ENCODE peak calls at places on chromosome 19, in four cellular contexts. M is HepG2, F is K562, V is HCT116. H is an unnamed sample.

GRCh38 chr19:38209671-38210457 is 14.2 kb downstream of the DPF1 start:
- DNase-seq in M (no peak), F (no peak), V (no peak), H (no peak)

GRCh38 chr19:44814517-44814916 is 5.6 kb downstream of the BCAM start:
- DNase-seq in M (no peak), F (no peak), V (no peak), H (no peak)

GRCh38 chr19:33644284-33644836 is 22.6 kb downstream of the CHST8 start:
- DNase-seq in M (no peak), F (no peak), V (no peak), H (no peak)

GRCh38 chr19:6528544-6529121 is 2.2 kb upstream of the TNFSF9 start:
- DNase-seq in M (peak; percentile 60), F (peak; percentile 74), V (no peak), H (no peak)

GRCh38 chr19:48271531-48272151 is 1.8 kb downstream of the ZNF114 start:
- DNase-seq in M (peak; percentile 67), F (no peak), V (no peak), H (no peak)

GRCh38 chr19:49475995-49476880 is 2.2 kb downstream of the FLT3LG start:
- DNase-seq in M (no peak), F (peak; percentile 76), V (no peak), H (no peak)

GRCh38 chr19:17681505-17682125 is 6.5 kb downstream of the UNC13A start:
- DNase-seq in M (no peak), F (peak; percentile 87), V (no peak), H (no peak)

GRCh38 chr19:16015805-16016173 is 60.5 kb upstream of the TPM4 start:
- DNase-seq in M (no peak), F (no peak), V (no peak), H (no peak)

GRCh38 chr19:31415322-31415721 is 66.1 kb upstream of the TSHZ3 start:
- DNase-seq in M (no peak), F (no peak), V (no peak), H (no peak)

GRCh38 chr19:24159707-24160106 is 72.7 kb downstream of the ZNF254 start:
- DNase-seq in M (peak; percentile 29), F (peak; percentile 11), V (no peak), H (no peak)

GRCh38 chr19:30547192-30547591 is 175.0 kb downstream of the ZNF536 start:
- DNase-seq in M (no peak), F (no peak), V (no peak), H (no peak)

GRCh38 chr19:48196933-48197665 is 26.6 kb downstream of the ZSWIM9 start:
- DNase-seq in M (no peak), F (no peak), V (no peak), H (no peak)

GRCh38 chr19:10074153-10074552 is 12.0 kb upstream of the SHFL start:
- DNase-seq in M (peak; percentile 60), F (peak; percentile 79), V (peak; percentile 40), H (no peak)

GRCh38 chr19:37506387-37507166 is at the start of gene ZNF793:
- DNase-seq in M (no peak), F (no peak), V (no peak), H (peak; percentile 82)

GRCh38 chr19:43620061-43621001 is 902 bp upstream of the ZNF428 start:
- DNase-seq in M (no peak), F (peak; percentile 72), V (no peak), H (no peak)

GRCh38 chr19:55058781-55059610 is 4.0 kb downstream of the RDH13 start:
- DNase-seq in M (no peak), F (peak; percentile 33), V (no peak), H (no peak)

GRCh38 chr19:5547881-5548280 is 19.9 kb downstream of the TINCR start:
- DNase-seq in M (peak; percentile 38), F (peak; percentile 55), V (no peak), H (no peak)

DNA sequence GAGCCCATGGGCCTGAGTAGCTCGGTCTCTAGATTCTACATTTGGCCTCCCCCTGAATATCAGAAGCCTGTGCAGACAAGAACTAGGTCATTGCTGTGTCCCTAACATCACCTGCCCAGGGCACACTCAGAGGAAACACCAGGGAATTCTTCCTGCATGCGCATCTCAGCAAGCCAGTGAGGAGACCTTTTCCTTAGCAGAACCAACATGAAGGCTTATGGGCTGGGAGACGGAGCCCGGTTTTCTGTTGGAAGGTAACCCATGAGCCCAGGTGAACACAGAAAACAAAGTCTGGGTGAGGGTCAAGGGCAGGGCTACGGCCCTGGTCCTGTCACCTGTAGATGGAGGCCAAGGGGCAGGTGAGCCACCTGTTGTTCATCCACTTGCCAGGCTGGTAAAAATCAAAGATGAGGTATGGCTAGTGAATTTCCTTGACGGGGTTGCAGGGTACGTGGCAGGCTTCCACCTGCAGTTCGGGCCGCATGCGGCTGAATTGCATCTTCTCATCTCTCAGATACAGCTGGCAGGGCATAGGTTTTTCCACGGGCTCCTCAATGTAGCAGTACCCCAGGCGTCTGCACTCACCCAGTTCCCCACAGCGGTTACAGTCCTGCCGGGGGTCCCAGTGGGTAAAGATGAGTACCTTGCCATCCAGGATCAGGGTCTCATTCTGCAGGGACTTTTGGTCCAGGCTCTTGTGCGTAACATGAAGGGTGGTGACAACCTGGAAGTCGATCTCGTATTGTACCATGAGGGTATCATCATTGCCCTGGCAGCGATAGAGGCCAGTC is 3.6 kb upstream of the FAM187B start:
- DNase-seq in M (no peak), F (no peak), V (no peak), H (no peak)
- TF ChIP-seq TCF7L2 in M (no peak), F (no peak), V (no peak), H (no peak)

GRCh38 chr19:39359026-39359425 is 16.8 kb downstream of the SAMD4B start:
- DNase-seq in M (no peak), F (no peak), V (no peak), H (no peak)

GRCh38 chr19:39360599-39360998 is 18.4 kb downstream of the SAMD4B start:
- DNase-seq in M (no peak), F (no peak), V (no peak), H (no peak)

GRCh38 chr19:39365531-39365930 is 23.3 kb downstream of the SAMD4B start:
- DNase-seq in M (no peak), F (no peak), V (no peak), H (no peak)

GRCh38 chr19:39363909-39364457 is 21.8 kb downstream of the SAMD4B start:
- DNase-seq in M (no peak), F (no peak), V (no peak), H (no peak)

DNA sequence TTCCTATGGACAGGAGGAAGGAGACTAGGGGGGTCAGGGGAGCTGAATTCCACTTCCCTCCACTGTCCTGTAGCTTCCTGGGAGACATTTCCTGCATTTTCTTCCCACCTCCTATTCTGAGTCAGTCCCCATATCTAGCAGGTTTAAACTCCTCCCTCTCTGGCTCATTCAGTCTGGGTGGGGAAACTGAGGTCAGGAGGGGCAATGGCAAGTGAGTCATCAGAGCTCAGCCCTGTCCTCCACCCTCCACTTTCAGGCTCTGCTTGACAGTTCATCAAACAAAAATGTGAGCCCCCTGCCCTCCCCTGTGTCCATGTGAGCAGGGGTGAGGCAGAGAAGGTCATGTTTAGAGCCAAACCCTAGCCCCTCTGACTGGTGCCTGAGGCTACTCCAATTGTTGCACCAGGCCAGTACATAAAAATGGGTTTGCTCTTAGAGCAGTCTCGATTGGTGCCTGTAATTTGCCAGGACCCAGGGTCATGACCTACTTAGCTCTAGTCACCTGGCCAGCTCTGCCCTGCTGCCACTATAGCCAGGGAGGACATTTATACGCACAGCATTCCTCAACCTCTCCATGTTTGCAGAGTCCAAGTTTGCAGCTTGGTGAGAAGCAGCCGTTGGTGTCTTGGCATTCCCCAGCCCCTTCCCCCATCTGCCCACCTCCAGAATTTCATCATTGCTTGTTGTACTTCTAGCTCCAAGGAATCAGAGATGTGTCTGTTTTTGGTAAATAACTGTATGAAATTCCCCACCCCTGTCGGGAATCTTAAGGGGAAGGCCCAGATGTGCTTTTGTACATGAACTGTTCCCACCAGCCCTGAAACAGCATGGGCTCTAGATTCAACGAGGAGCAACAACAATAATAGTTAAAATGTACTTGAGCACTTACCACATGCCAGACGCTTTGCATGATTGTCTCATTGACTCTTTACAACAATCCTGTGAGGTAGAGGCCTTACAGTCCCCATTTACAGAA is 20.7 kb downstream of the SAMD4B start:
- DNase-seq in M (no peak), F (no peak), V (no peak), H (no peak)
- TF ChIP-seq TCF7L2 in M (no peak), F (no peak), V (no peak), H (no peak)

GRCh38 chr19:39590265-39590664 is 12.1 kb upstream of the LGALS13 start:
- DNase-seq in M (no peak), F (no peak), V (no peak), H (no peak)
- TF ChIP-seq TCF7L2 in M (no peak), F (no peak), V (no peak), H (no peak)

GRCh38 chr19:11580665-11581418 is 3.4 kb upstream of the ACP5 start:
- DNase-seq in M (no peak), F (no peak), V (no peak), H (no peak)
- TF ChIP-seq TCF7L2 in M (no peak), F (no peak), V (no peak), H (no peak)

H was measured in Panc1.